ENCODE peak calls at places on chromosomes 4 and X, in four cellular contexts. One of them, this sample, is unnamed.

GRCh38 chr4:87092389-87093141 is 127.9 kb downstream of the KLHL8 start:
- DNase-seq in globus pallidus: no peak
- DNase-seq in AG08395: peak; percentile 59
- DNase-seq in astrocyte of the cerebellum: peak; percentile 28
- DNase-seq in this sample: peak; percentile 87

GRCh38 chr4:31007858-31008257 is 287.7 kb downstream of the PCDH7 start:
- DNase-seq in globus pallidus: no peak
- DNase-seq in AG08395: no peak
- DNase-seq in astrocyte of the cerebellum: no peak
- DNase-seq in this sample: no peak

GRCh38 chr4:169621754-169622481 is 1.5 kb downstream of the CLCN3 start:
- DNase-seq in globus pallidus: no peak
- DNase-seq in AG08395: peak; percentile 17
- DNase-seq in astrocyte of the cerebellum: peak; percentile 43
- DNase-seq in this sample: no peak

GRCh38 chrX:129748265-129748664 is 9.5 kb downstream of the XPNPEP2 start:
- DNase-seq in globus pallidus: no peak
- DNase-seq in AG08395: peak; percentile 80
- DNase-seq in astrocyte of the cerebellum: peak; percentile 78
- DNase-seq in this sample: peak; percentile 75

GRCh38 chr4:55184600-55185523 is 59.5 kb upstream of the KDR start:
- DNase-seq in globus pallidus: peak; percentile 7
- DNase-seq in AG08395: peak; percentile 29
- DNase-seq in astrocyte of the cerebellum: no peak
- DNase-seq in this sample: no peak

GRCh38 chr4:105474110-105474518 is 252 bp upstream of the PPA2 start:
- DNase-seq in globus pallidus: peak; percentile 85
- DNase-seq in AG08395: peak; percentile 93
- DNase-seq in astrocyte of the cerebellum: peak; percentile 62
- DNase-seq in this sample: peak; percentile 92

GRCh38 chrX:132957211-132958085 is 981 bp downstream of the HS6ST2 start:
- DNase-seq in globus pallidus: no peak
- DNase-seq in AG08395: no peak
- DNase-seq in astrocyte of the cerebellum: no peak
- DNase-seq in this sample: no peak

GRCh38 chr4:109887071-109887470 is 25.6 kb upstream of the EGF start:
- DNase-seq in globus pallidus: no peak
- DNase-seq in AG08395: no peak
- DNase-seq in astrocyte of the cerebellum: no peak
- DNase-seq in this sample: no peak

GRCh38 chrX:68833855-68834331 is 5.1 kb downstream of the EFNB1 start:
- DNase-seq in globus pallidus: no peak
- DNase-seq in AG08395: no peak
- DNase-seq in astrocyte of the cerebellum: no peak
- DNase-seq in this sample: peak; percentile 34

GRCh38 chrX:1468250-1468772 is 15.6 kb upstream of the ASMTL start:
- DNase-seq in globus pallidus: no peak
- DNase-seq in AG08395: peak; percentile 51
- DNase-seq in astrocyte of the cerebellum: no peak
- DNase-seq in this sample: peak; percentile 53

GRCh38 chr4:100848865-100849264 is 331.0 kb upstream of the EMCN start:
- DNase-seq in globus pallidus: peak; percentile 23
- DNase-seq in AG08395: no peak
- DNase-seq in astrocyte of the cerebellum: no peak
- DNase-seq in this sample: no peak

GRCh38 chr4:82372502-82372873 is 1.3 kb downstream of the HNRNPD start:
- DNase-seq in globus pallidus: peak; percentile 52
- DNase-seq in AG08395: peak; percentile 15
- DNase-seq in astrocyte of the cerebellum: no peak
- DNase-seq in this sample: peak; percentile 68

GRCh38 chr4:165874799-165875371 is 1.8 kb downstream of the TLL1 start:
- DNase-seq in globus pallidus: no peak
- DNase-seq in AG08395: no peak
- DNase-seq in astrocyte of the cerebellum: no peak
- DNase-seq in this sample: peak; percentile 65

GRCh38 chr4:74338792-74339333 is 26.1 kb upstream of the EREG start:
- DNase-seq in globus pallidus: no peak
- DNase-seq in AG08395: no peak
- DNase-seq in astrocyte of the cerebellum: no peak
- DNase-seq in this sample: no peak

GRCh38 chr4:128572778-128573241 is 236.7 kb upstream of the JADE1 start:
- DNase-seq in globus pallidus: no peak
- DNase-seq in AG08395: no peak
- DNase-seq in astrocyte of the cerebellum: no peak
- DNase-seq in this sample: no peak

GRCh38 chr4:168923526-168924194 is 86.4 kb downstream of the CBR4 start:
- DNase-seq in globus pallidus: peak; percentile 83
- DNase-seq in AG08395: peak; percentile 77
- DNase-seq in astrocyte of the cerebellum: peak; percentile 67
- DNase-seq in this sample: no peak

GRCh38 chr4:26105815-26106699 is 192.0 kb downstream of the SMIM20 start:
- DNase-seq in globus pallidus: no peak
- DNase-seq in AG08395: peak; percentile 33
- DNase-seq in astrocyte of the cerebellum: no peak
- DNase-seq in this sample: no peak

GRCh38 chr4:110540606-110541440 is 64.9 kb downstream of the ENPEP start:
- DNase-seq in globus pallidus: no peak
- DNase-seq in AG08395: peak; percentile 41
- DNase-seq in astrocyte of the cerebellum: peak; percentile 60
- DNase-seq in this sample: no peak

GRCh38 chrX:20432746-20433374 is 166.2 kb upstream of the RPS6KA3 start:
- DNase-seq in globus pallidus: no peak
- DNase-seq in AG08395: no peak
- DNase-seq in astrocyte of the cerebellum: no peak
- DNase-seq in this sample: no peak

GRCh38 chr4:78652282-78652876 is 100.8 kb downstream of the ANXA3 start:
- DNase-seq in globus pallidus: peak; percentile 92
- DNase-seq in AG08395: no peak
- DNase-seq in astrocyte of the cerebellum: peak; percentile 85
- DNase-seq in this sample: no peak

GRCh38 chr4:133594246-133595207 is 445.4 kb downstream of the PCDH10 start:
- DNase-seq in globus pallidus: no peak
- DNase-seq in AG08395: no peak
- DNase-seq in astrocyte of the cerebellum: peak; percentile 40
- DNase-seq in this sample: no peak

GRCh38 chrX:13101439-13102139 is 57.2 kb upstream of the FAM9C start:
- DNase-seq in globus pallidus: no peak
- DNase-seq in AG08395: peak; percentile 83
- DNase-seq in astrocyte of the cerebellum: peak; percentile 57
- DNase-seq in this sample: peak; percentile 87

This sample was measured in sigmoid colon.